ENCODE peak calls at places on chromosomes 12 and 14, in six cellular contexts. C, U, Q, R, J and X are unnamed samples. For H3K27me3 and H3K4me1, the result is how much of the 10 kb centered on the place peaks cover.

GRCh38 chr14:81831128-81831815 is 297.6 kb upstream of the SEL1L start:
- DNase-seq in C (peak), Q (no peak), R (no peak), U (no peak), J (no peak), X (peak)

GRCh38 chr14:22854963-22855724 is 16.4 kb upstream of the LRP10 start:
- DNase-seq in J (no peak), C (no peak), Q (no peak), U (no peak), R (peak), X (no peak)

GRCh38 chr12:78470354-78471195 is 394.0 kb upstream of the SYT1 start:
- DNase-seq in R (no peak), C (no peak), U (no peak), Q (no peak), J (peak), X (peak)

GRCh38 chr14:53883739-53884138 is 72.9 kb downstream of the BMP4 start:
- DNase-seq in U (no peak), R (no peak), J (no peak), Q (no peak), C (no peak), X (no peak)

GRCh38 chr14:36441283-36441682 is 78.7 kb downstream of the NKX2-1 start:
- DNase-seq in U (no peak), C (no peak), Q (no peak), R (no peak), J (no peak), X (no peak)

GRCh38 chr14:59208224-59208814 is 19.9 kb downstream of the DAAM1 start:
- DNase-seq in Q (no peak), J (no peak), U (no peak), R (no peak), C (peak), X (no peak)

GRCh38 chr12:78671295-78671694 is 193.3 kb upstream of the SYT1 start:
- DNase-seq in Q (no peak), R (no peak), C (no peak), U (no peak), J (no peak), X (peak)

GRCh38 chr12:98490491-98491453 is 24.6 kb upstream of the TMPO start:
- DNase-seq in U (peak), Q (peak), J (peak), R (peak), C (peak), X (peak)

GRCh38 chr14:102187044-102187443 is 47.3 kb downstream of the WDR20 start:
- DNase-seq in R (no peak), Q (no peak), J (no peak), U (no peak), C (no peak), X (no peak)

GRCh38 chr12:130026608-130027176 is 122.9 kb upstream of the TMEM132D start:
- DNase-seq in J (peak), Q (no peak), U (peak), R (no peak), C (no peak), X (peak)

GRCh38 chr12:31558521-31558920 is 32.4 kb downstream of the DENND5B start:
- DNase-seq in J (no peak), Q (no peak), C (no peak), U (no peak), R (no peak), X (no peak)

GRCh38 chr12:4024701-4025419 is 151.7 kb upstream of the PARP11 start:
- DNase-seq in R (no peak), C (no peak), Q (no peak), J (peak), U (no peak), X (no peak)

GRCh38 chr14:97412933-97413574 is 615.9 kb downstream of the VRK1 start:
- DNase-seq in U (no peak), C (no peak), R (no peak), Q (no peak), J (peak), X (no peak)

GRCh38 chr12:75553865-75554555 is 42.6 kb upstream of the KRR1 start:
- DNase-seq in Q (no peak), J (no peak), R (no peak), U (no peak), C (no peak), X (no peak)

GRCh38 chr12:72273851-72274284 is 1.7 kb downstream of the TRHDE start:
- DNase-seq in R (no peak), C (no peak), J (peak), U (no peak), Q (no peak), X (peak)

GRCh38 chr12:117193903-117194302 is 3.6 kb upstream of the FBXO21 start:
- DNase-seq in Q (no peak), J (no peak), C (no peak), U (no peak), R (no peak), X (no peak)

GRCh38 chr14:64244279-64244678 is 49.9 kb downstream of the ESR2 start:
- DNase-seq in Q (no peak), J (no peak), C (no peak), U (peak), R (no peak), X (no peak)

GRCh38 chr12:98740751-98741150 is 95.7 kb downstream of the APAF1 start:
- DNase-seq in Q (no peak), J (no peak), R (no peak), C (no peak), U (no peak), X (no peak)

GRCh38 chr14:51356381-51356780 is 116.3 kb downstream of the TMX1 start:
- DNase-seq in C (no peak), R (no peak), U (no peak), J (no peak), Q (no peak), X (no peak)

GRCh38 chr12:66132408-66132807 is 1.9 kb upstream of the LLPH start:
- DNase-seq in U (no peak), J (peak), R (no peak), Q (no peak), C (no peak), X (no peak)

DNA sequence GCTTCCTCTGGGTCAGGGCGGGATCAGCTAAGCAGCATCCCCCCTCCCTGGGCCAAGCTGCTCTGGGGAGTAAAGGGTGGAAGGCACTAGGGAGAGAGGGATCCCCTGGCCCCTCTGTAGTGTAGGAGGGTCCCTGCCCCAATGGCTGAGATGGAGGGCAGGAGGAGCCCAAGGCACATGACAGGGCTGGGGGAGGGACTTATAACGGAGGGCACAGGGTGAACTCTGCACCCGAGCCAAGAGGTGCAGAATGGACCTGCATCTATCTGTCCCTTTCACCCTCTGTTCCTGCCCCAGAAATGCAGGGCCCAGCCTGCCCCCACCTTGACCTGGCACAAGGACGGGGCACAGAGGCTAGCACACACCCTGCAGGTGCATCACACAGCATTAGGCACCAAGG is 3.8 kb upstream of the ITGB7 start:
- DNase-seq in C (no peak), Q (no peak), J (no peak), R (no peak), U (no peak), X (no peak)
- H3K27me3 ChIP-seq in C (under half), Q (under half), J (under half), R (under half), U (under half), X (under half)

DNA sequence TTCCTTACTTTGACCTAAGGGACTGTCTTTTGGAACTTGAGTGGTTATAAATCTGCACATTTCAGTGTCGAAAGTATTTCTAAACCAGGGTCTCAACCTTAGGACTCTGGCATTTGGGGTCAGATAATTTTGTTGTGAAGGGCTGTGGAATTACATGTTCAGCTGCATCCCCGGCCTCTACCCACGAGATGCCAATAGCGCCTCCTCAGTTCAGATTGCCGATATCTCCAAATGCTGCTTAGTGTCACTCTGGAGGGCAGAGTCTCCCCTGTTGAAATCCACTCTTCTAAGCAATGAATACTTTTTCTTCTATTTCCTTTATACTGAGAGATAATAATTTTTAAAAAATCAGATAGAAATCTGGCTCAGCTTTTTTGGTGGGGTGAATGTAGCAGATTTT is 379.4 kb upstream of the RGS6 start:
- DNase-seq in U (no peak), J (no peak), Q (no peak), C (no peak), R (no peak), X (no peak)
- H3K4me1 ChIP-seq in U (under half), J (under half), Q (under half), C (under half), R (half or more), X (under half)

GRCh38 chr14:100803694-100804075 is 22.2 kb upstream of the MEG3 start:
- DNase-seq in R (no peak), U (no peak), J (no peak), Q (no peak), C (no peak), X (no peak)
- H3K27me3 ChIP-seq in R (under half), U (under half), J (under half), Q (under half), C (under half), X (under half)

GRCh38 chr12:25014961-25015360 is 66.1 kb upstream of the BCAT1 start:
- DNase-seq in C (no peak), U (no peak), R (no peak), J (no peak), Q (no peak), X (no peak)
- H3K4me1 ChIP-seq in C (under half), U (under half), R (under half), J (under half), Q (under half), X (under half)

GRCh38 chr12:113061061-113061694 is 4.6 kb downstream of the DTX1 start:
- DNase-seq in U (no peak), J (no peak), Q (no peak), R (no peak), C (no peak), X (no peak)

GRCh38 chr12:113058553-113058952 is 2.0 kb downstream of the DTX1 start:
- DNase-seq in R (no peak), U (no peak), Q (no peak), J (no peak), C (no peak), X (no peak)

GRCh38 chr12:113062502-113063395 is 6.2 kb downstream of the DTX1 start:
- DNase-seq in U (no peak), C (no peak), Q (no peak), R (no peak), J (no peak), X (no peak)

GRCh38 chr12:113059071-113059595 is 2.6 kb downstream of the DTX1 start:
- DNase-seq in C (no peak), R (no peak), J (no peak), U (no peak), Q (no peak), X (no peak)

DNA sequence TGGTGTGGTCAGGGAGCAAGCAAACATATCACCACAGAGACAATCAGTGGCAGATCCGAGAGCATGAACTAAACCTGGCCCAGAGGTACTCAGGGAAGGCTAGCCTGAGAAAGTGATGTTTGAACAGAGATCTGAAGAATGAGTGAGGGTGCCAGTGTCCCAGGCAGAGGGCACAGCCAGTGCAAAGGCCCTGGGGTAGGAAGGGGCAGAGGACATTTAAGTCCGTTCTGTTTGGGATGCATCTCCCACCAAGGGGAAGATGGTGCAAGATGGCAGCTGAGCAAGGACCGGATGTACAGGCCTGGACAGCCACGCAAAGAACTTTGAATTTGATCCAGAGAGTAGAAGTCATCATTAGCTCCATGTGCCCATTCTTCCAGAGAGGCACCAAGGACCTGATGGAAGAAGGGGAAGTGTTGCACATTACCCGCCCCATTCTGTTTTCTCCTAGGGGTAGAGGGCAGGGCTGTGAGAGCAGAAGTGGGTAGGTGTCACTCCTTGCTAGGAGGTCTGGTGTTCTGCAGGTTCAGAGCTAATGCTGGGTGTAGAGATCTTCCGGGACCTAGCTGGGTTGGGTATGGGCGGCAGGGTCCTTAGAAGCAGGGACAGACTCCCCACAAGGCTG is 3.9 kb downstream of the DTX1 start:
- DNase-seq in U (no peak), C (no peak), Q (no peak), R (no peak), J (no peak), X (no peak)
- H3K27me3 ChIP-seq in U (half or more), C (under half), Q (under half), R (under half), J (under half), X (under half)